ENCODE peak calls at places on chromosomes 13 and 19, in ten cellular contexts. J is left ventricle myocardium inferior, X is GM23338, T is tibial nerve, Q is fibroblast of lung, D is left lung, B is lung, G is IMR-90, V is stomach, F is colonic mucosa. N is an unnamed sample.

GRCh38 chr19:4910594-4911273 is 1.4 kb downstream of the UHRF1 start:
- DNase-seq in J (no peak), X (no peak), T (no peak), Q (peak; percentile 87), D (no peak), B (no peak), G (peak; percentile 64), V (no peak), F (peak; percentile 38), N (no peak)

GRCh38 chr19:771332-771785 is 20.4 kb downstream of the MISP start:
- DNase-seq in J (no peak), X (peak; percentile 62), T (no peak), Q (peak; percentile 39), D (no peak), B (no peak), G (peak; percentile 43), V (no peak), F (no peak), N (no peak)

GRCh38 chr19:7516281-7516862 is 469 bp downstream of the ZNF358 start:
- DNase-seq in J (no peak), X (peak; percentile 41), T (no peak), Q (no peak), D (no peak), B (no peak), G (no peak), V (no peak), F (no peak), N (no peak)

GRCh38 chr19:6531956-6532243 is 1.1 kb downstream of the TNFSF9 start:
- DNase-seq in J (no peak), X (no peak), T (no peak), Q (no peak), D (no peak), B (no peak), G (no peak), V (no peak), F (no peak), N (no peak)

GRCh38 chr13:30113983-30114491 is 193.3 kb downstream of the KATNAL1 start:
- DNase-seq in J (no peak), X (peak; percentile 32), T (no peak), Q (no peak), D (no peak), B (peak; percentile 64), G (no peak), V (peak; percentile 72), F (peak; percentile 72), N (no peak)

GRCh38 chr19:5089283-5089682 is 120.4 kb downstream of the KDM4B start:
- DNase-seq in J (no peak), X (no peak), T (no peak), Q (no peak), D (no peak), B (no peak), G (no peak), V (no peak), F (no peak), N (no peak)

GRCh38 chr13:90272356-90272755 is 1075.1 kb upstream of the MIR17HG start:
- DNase-seq in J (no peak), X (no peak), T (no peak), Q (peak; percentile 90), D (no peak), B (no peak), G (no peak), V (no peak), F (no peak), N (no peak)

GRCh38 chr13:57557979-57558529 is 73.5 kb upstream of the PCDH17 start:
- DNase-seq in J (no peak), X (peak; percentile 80), T (no peak), Q (peak; percentile 1), D (no peak), B (no peak), G (no peak), V (no peak), F (no peak), N (no peak)

GRCh38 chr19:3161453-3161852 is 17.1 kb upstream of the S1PR4 start:
- DNase-seq in J (no peak), X (no peak), T (no peak), Q (no peak), D (no peak), B (no peak), G (peak; percentile 43), V (no peak), F (no peak), N (no peak)

GRCh38 chr19:55487884-55488687 is at the start of gene SSC5D:
- DNase-seq in J (no peak), X (peak; percentile 60), T (no peak), Q (peak; percentile 65), D (peak; percentile 67), B (no peak), G (peak; percentile 26), V (no peak), F (no peak), N (no peak)
- H3K4me1 ChIP-seq in J (peaks cover 63% of the 10 kb centered on the region), X (peaks cover 22% of the 10 kb centered on the region), T (no peaks in the 10 kb centered on the region), Q (peaks cover 47% of the 10 kb centered on the region), D (peaks cover 30% of the 10 kb centered on the region), B (peaks cover 9% of the 10 kb centered on the region), G (peaks cover 32% of the 10 kb centered on the region), V (peaks cover 41% of the 10 kb centered on the region), F (peaks cover 10% of the 10 kb centered on the region), N (peaks cover 6% of the 10 kb centered on the region)

GRCh38 chr13:47549219-47549752 is 451.8 kb downstream of the SUCLA2 start:
- DNase-seq in J (no peak), X (peak; percentile 62), T (no peak), Q (no peak), D (no peak), B (no peak), G (no peak), V (no peak), F (no peak), N (no peak)
- TF ChIP-seq CTCF in J (no peak), X (peak; percentile 39), T (no peak), Q (no peak), D (no peak), B (no peak), G (no peak), V (no peak), F (no peak), N (no peak)

GRCh38 chr19:55256562-55257460 is 2.0 kb downstream of the PPP6R1 start:
- DNase-seq in J (no peak), X (no peak), T (no peak), Q (no peak), D (peak; percentile 63), B (no peak), G (no peak), V (no peak), F (no peak), N (no peak)

GRCh38 chr19:55258476-55258827 is 365 bp downstream of the PPP6R1 start:
- DNase-seq in J (peak; percentile 31), X (no peak), T (no peak), Q (no peak), D (no peak), B (no peak), G (no peak), V (no peak), F (peak; percentile 37), N (no peak)

GRCh38 chr19:55258828-55259539 is at the start of gene PPP6R1:
- DNase-seq in J (peak; percentile 98), X (peak; percentile 97), T (peak; percentile 93), Q (peak; percentile 100), D (peak; percentile 99), B (peak; percentile 96), G (peak; percentile 100), V (peak; percentile 98), F (peak; percentile 97), N (peak; percentile 99)

GRCh38 chr19:55255618-55256423 is 3.0 kb downstream of the PPP6R1 start:
- DNase-seq in J (no peak), X (no peak), T (no peak), Q (peak; percentile 39), D (peak; percentile 77), B (no peak), G (peak; percentile 60), V (peak; percentile 46), F (no peak), N (no peak)

GRCh38 chr19:55257461-55258411 is 1.1 kb downstream of the PPP6R1 start:
- DNase-seq in J (no peak), X (peak; percentile 46), T (no peak), Q (no peak), D (peak; percentile 74), B (no peak), G (peak; percentile 32), V (no peak), F (peak; percentile 41), N (no peak)
- H3K4me1 ChIP-seq in J (peaks cover 67% of the 10 kb centered on the region), X (peaks cover 30% of the 10 kb centered on the region), T (no peaks in the 10 kb centered on the region), Q (peaks cover 3% of the 10 kb centered on the region), D (peaks cover 59% of the 10 kb centered on the region), B (peaks cover 22% of the 10 kb centered on the region), G (peaks cover 16% of the 10 kb centered on the region), V (peaks cover 61% of the 10 kb centered on the region), F (peaks cover 22% of the 10 kb centered on the region), N (peaks cover 28% of the 10 kb centered on the region)

GRCh38 chr13:23380534-23380933 is 53.0 kb downstream of the SACS start:
- DNase-seq in J (no peak), X (no peak), T (no peak), Q (peak; percentile 45), D (no peak), B (no peak), G (peak; percentile 71), V (no peak), F (no peak), N (no peak)

GRCh38 chr13:23377603-23378002 is 55.9 kb downstream of the SACS start:
- DNase-seq in J (no peak), X (no peak), T (no peak), Q (no peak), D (no peak), B (no peak), G (no peak), V (no peak), F (no peak), N (no peak)

GRCh38 chr13:23378009-23378632 is 55.4 kb downstream of the SACS start:
- DNase-seq in J (no peak), X (peak; percentile 33), T (no peak), Q (peak; percentile 99), D (no peak), B (no peak), G (peak; percentile 99), V (no peak), F (peak; percentile 37), N (no peak)

GRCh38 chr13:23372264-23372905 is 61.1 kb downstream of the SACS start:
- DNase-seq in J (no peak), X (no peak), T (no peak), Q (peak; percentile 80), D (no peak), B (no peak), G (peak; percentile 87), V (no peak), F (no peak), N (no peak)

DNA sequence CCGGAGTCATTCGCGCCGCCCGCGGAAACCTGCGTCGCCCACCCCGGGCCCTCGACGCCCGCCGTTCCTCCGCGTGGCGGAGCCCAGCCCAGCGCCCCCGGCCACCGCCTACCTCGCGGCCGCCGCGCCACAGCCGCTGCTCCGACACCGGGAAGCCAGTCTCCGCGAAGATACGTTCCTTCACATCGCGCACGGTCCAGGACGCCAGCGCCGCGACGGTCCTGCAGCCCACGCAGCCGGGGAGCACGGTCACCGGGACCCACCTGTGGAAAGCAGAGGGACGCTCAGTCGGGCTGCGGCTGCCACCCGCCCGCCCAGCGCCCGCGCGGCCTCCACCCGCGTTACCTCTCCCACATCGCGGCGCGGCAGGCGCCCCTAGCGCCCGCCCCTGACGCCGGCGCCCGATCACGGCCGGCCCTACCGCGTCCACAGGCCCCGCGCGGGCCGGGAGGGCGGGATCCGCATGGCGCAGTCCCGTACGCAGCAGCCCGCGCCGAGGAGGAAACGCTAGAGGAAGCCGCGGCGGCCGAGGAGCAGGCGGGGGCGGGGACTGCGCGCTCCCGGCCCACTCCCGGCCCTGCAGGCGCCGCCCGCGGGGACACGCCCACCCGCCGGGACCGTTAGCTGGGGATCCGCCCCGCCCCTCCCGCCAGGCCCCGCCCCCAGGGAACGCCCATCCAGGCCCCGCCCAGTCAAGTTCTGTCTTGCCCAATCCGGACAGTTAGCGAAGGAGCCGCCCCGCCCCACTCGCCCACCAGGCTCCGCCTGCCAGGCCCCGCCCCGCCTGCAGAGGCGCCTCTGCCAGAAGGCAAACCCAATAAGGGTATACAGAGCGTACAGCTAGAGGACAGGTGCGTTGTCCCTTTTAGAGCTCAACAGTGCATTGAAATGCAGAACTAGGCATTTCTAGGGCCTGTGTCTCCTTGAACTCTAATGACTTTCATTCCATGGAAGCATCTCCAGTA is 58.2 kb downstream of the SACS start:
- DNase-seq in J (peak; percentile 98), X (peak; percentile 93), T (peak; percentile 97), Q (peak; percentile 91), D (peak; percentile 99), B (peak; percentile 96), G (peak; percentile 92), V (peak; percentile 96), F (peak; percentile 96), N (peak; percentile 98)
- TF ChIP-seq CTCF in J (peak; percentile 55), X (no peak), T (peak; percentile 38), Q (no peak), D (peak; percentile 37), B (no peak), G (peak; percentile 19), V (peak; percentile 6), F (no peak), N (peak; percentile 24)